ENCODE peak calls at places on chromosomes 2 and 18, in ten cellular contexts. A is heart left ventricle, Q is cardiac fibroblast, R is foreskin fibroblast, G is NB4, Y is mesothelial cell of epicardium, N is fibroblast of pulmonary artery, U is progenitor cell of endocrine pancreas, O is astrocyte, J is HFF-Myc. S is an unnamed sample.

GRCh38 chr2:237290249-237290648 is 123.7 kb downstream of the COL6A3 start:
- DNase-seq in A (peak; percentile 83), N (peak; percentile 89), U (no peak), O (no peak), R (peak; percentile 93), Q (peak; percentile 92), Y (no peak), J (no peak), G (no peak), S (no peak)

GRCh38 chr18:36455931-36456330 is 158.4 kb downstream of the FHOD3 start:
- DNase-seq in Y (no peak), A (no peak), N (no peak), U (no peak), J (no peak), R (no peak), O (no peak), Q (no peak), G (no peak), S (no peak)

GRCh38 chr18:76644580-76644979 is 149.5 kb upstream of the ZNF516 start:
- DNase-seq in O (no peak), G (no peak), R (no peak), Q (no peak), Y (no peak), J (no peak), U (no peak), N (no peak), A (no peak), S (no peak)

GRCh38 chr2:59988337-59988736 is 565.1 kb downstream of the BCL11A start:
- DNase-seq in J (no peak), O (no peak), N (no peak), G (no peak), Q (no peak), U (no peak), R (no peak), A (no peak), Y (no peak), S (no peak)

GRCh38 chr18:57864615-57865121 is 61.6 kb upstream of the ATP8B1 start:
- DNase-seq in Q (no peak), R (no peak), G (no peak), Y (no peak), J (no peak), A (no peak), N (no peak), O (no peak), U (no peak), S (no peak)

GRCh38 chr18:12420831-12421421 is 13.2 kb downstream of the PRELID3A start:
- DNase-seq in U (peak; percentile 19), Y (no peak), Q (no peak), N (no peak), A (no peak), J (no peak), R (no peak), O (no peak), G (peak; percentile 88), S (peak; percentile 27)

GRCh38 chr2:33298233-33298632 is 178.2 kb upstream of the RASGRP3 start:
- DNase-seq in G (no peak), A (no peak), Y (no peak), Q (peak; percentile 39), J (no peak), N (peak; percentile 60), U (no peak), O (peak; percentile 96), R (no peak), S (no peak)

GRCh38 chr2:130391872-130392670 is 36.2 kb downstream of the PTPN18 start:
- DNase-seq in G (no peak), N (peak; percentile 40), Q (peak; percentile 50), A (no peak), U (no peak), R (peak; percentile 44), J (no peak), O (no peak), Y (no peak), S (no peak)

GRCh38 chr2:151193576-151193975 is 68.1 kb downstream of the RBM43 start:
- DNase-seq in O (no peak), U (no peak), Y (no peak), N (no peak), Q (no peak), R (no peak), J (no peak), G (peak; percentile 9), A (no peak), S (no peak)

GRCh38 chr2:238868616-238869292 is 20.9 kb downstream of the TWIST2 start:
- DNase-seq in A (no peak), R (peak; percentile 89), Y (no peak), G (no peak), J (no peak), U (no peak), N (peak; percentile 74), O (peak; percentile 50), Q (peak; percentile 85), S (no peak)

GRCh38 chr2:44526352-44526751 is 164.6 kb downstream of the CAMKMT start:
- DNase-seq in A (no peak), G (no peak), U (no peak), J (no peak), R (no peak), Q (no peak), O (no peak), Y (no peak), N (no peak), S (no peak)

DNA sequence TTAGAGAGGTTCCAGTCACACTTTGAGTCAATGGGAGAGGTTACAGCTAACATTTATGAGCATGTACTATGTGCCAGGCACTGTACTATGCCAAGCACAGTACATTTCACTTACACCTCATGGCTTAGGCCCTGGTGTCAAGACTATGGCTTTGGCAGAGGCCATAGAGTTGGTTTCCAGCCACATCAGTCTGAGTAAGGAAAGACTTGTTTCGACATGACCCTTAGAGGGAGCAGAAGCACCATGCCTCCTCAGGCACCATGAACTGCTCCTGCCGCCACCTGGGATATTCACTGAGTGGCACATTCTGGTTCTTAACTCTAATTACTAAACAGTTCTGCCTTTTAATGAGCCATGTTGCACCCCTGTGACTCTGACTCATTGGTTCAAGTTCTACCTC is 12.7 kb downstream of the DGUOK start:
- DNase-seq in J (no peak), Q (peak; percentile 51), G (peak; percentile 67), U (no peak), A (peak; percentile 16), R (peak; percentile 48), N (peak; percentile 39), Y (no peak), O (peak; percentile 65), S (no peak)
- TF ChIP-seq CTCF in J (no peak), Q (no peak), G (no peak), U (no peak), A (peak; percentile 31), R (no peak), N (peak; percentile 11), Y (no peak), O (no peak), S (no peak)

GRCh38 chr2:120670771-120671480 is 64.7 kb upstream of the GLI2 start:
- DNase-seq in Y (no peak), N (no peak), U (no peak), Q (no peak), J (no peak), R (no peak), G (no peak), O (peak; percentile 11), A (no peak), S (no peak)

GRCh38 chr2:120667981-120668380 is 67.7 kb upstream of the GLI2 start:
- DNase-seq in Q (no peak), O (no peak), G (no peak), A (no peak), U (no peak), J (no peak), R (no peak), N (no peak), Y (no peak), S (no peak)

GRCh38 chr2:120670371-120670770 is 65.3 kb upstream of the GLI2 start:
- DNase-seq in G (peak; percentile 23), R (peak; percentile 31), Q (no peak), U (no peak), A (no peak), Y (no peak), O (no peak), N (no peak), J (no peak), S (no peak)

GRCh38 chr2:120669971-120670370 is 65.7 kb upstream of the GLI2 start:
- DNase-seq in O (no peak), A (no peak), Q (no peak), Y (no peak), R (no peak), N (no peak), J (no peak), U (no peak), G (no peak), S (no peak)

GRCh38 chr2:120669121-120669952 is 66.3 kb upstream of the GLI2 start:
- DNase-seq in N (peak; percentile 73), Q (peak; percentile 77), G (peak; percentile 58), A (no peak), J (peak; percentile 15), O (peak; percentile 54), R (peak; percentile 31), Y (no peak), U (peak; percentile 37), S (peak; percentile 60)
- TF ChIP-seq CTCF in N (peak; percentile 48), Q (no peak), G (peak; percentile 50), A (peak; percentile 38), J (peak; percentile 18), O (peak; percentile 33), R (peak; percentile 17), Y (peak; percentile 34), U (peak; percentile 65), S (peak; percentile 60)

GRCh38 chr2:157055660-157056199 is 201.8 kb upstream of the GALNT5 start:
- DNase-seq in G (peak; percentile 25), J (peak; percentile 26), N (peak; percentile 79), U (no peak), Y (no peak), O (peak; percentile 29), Q (peak; percentile 70), R (peak; percentile 24), A (no peak), S (no peak)
- TF ChIP-seq CTCF in G (no peak), J (peak; percentile 29), N (peak; percentile 63), U (peak; percentile 61), Y (no peak), O (peak; percentile 36), Q (peak; percentile 65), R (no peak), A (peak; percentile 58), S (peak; percentile 42)

GRCh38 chr2:240816584-240817495 is 3.2 kb downstream of the KIF1A start:
- DNase-seq in J (no peak), O (no peak), U (no peak), Q (no peak), N (no peak), Y (no peak), A (no peak), R (no peak), G (no peak), S (no peak)

GRCh38 chr2:240817496-240818292 is 2.3 kb downstream of the KIF1A start:
- DNase-seq in O (no peak), A (no peak), J (no peak), Y (no peak), G (no peak), N (no peak), Q (no peak), U (no peak), R (no peak), S (no peak)

GRCh38 chr2:240814280-240814679 is 5.7 kb downstream of the KIF1A start:
- DNase-seq in A (no peak), G (no peak), Q (no peak), O (no peak), U (no peak), J (no peak), N (no peak), Y (no peak), R (no peak), S (no peak)

GRCh38 chr2:240814946-240815760 is 4.9 kb downstream of the KIF1A start:
- DNase-seq in Q (no peak), J (no peak), U (no peak), R (no peak), O (no peak), Y (no peak), G (no peak), N (no peak), A (no peak), S (no peak)

GRCh38 chr2:240815761-240816583 is 4.0 kb downstream of the KIF1A start:
- DNase-seq in O (no peak), Q (no peak), N (no peak), R (no peak), A (no peak), U (no peak), J (no peak), Y (no peak), G (no peak), S (no peak)
- TF ChIP-seq CTCF in O (no peak), Q (no peak), N (no peak), R (no peak), A (no peak), U (no peak), J (no peak), Y (no peak), G (no peak), S (no peak)

S was measured in endothelial cell.